ENCODE peak calls at places on chromosomes 5 and 9, in ten cellular contexts. Y, F, Q, P, G, V, A, O, T and I are unnamed samples.

GRCh38 chr5:141485305-141486055 is 650 bp downstream of the PCDHGC4 start:
- DNase-seq in Y (no peak), G (no peak), T (no peak), V (no peak), P (no peak), O (no peak), A (no peak), Q (no peak), F (peak; percentile 78), I (no peak)

GRCh38 chr5:444226-444625 is 1.2 kb downstream of the EXOC3 start:
- DNase-seq in V (no peak), F (peak; percentile 9), G (peak; percentile 3), O (no peak), P (no peak), Q (no peak), A (no peak), T (no peak), Y (no peak), I (no peak)

GRCh38 chr5:56314536-56314935 is 81.4 kb upstream of the ANKRD55 start:
- DNase-seq in A (no peak), P (no peak), F (peak; percentile 79), G (no peak), O (no peak), T (no peak), Y (no peak), V (no peak), Q (peak; percentile 40), I (no peak)

GRCh38 chr5:149829954-149830353 is 99.8 kb downstream of the PPARGC1B start:
- DNase-seq in G (no peak), T (no peak), F (no peak), A (no peak), O (no peak), Y (no peak), V (no peak), Q (peak; percentile 45), P (no peak), I (no peak)

GRCh38 chr9:29078063-29078660 is 1504.9 kb upstream of the C9orf72 start:
- DNase-seq in O (no peak), P (peak; percentile 50), G (no peak), F (no peak), V (no peak), Q (peak; percentile 18), Y (no peak), A (no peak), T (no peak), I (peak; percentile 14)

GRCh38 chr5:71887680-71888079 is 168.6 kb downstream of the CARTPT start:
- DNase-seq in T (no peak), P (peak; percentile 84), V (no peak), Q (peak; percentile 87), O (no peak), Y (no peak), G (no peak), F (no peak), A (no peak), I (peak; percentile 60)

GRCh38 chr9:112048924-112049785 is 125.9 kb downstream of the SUSD1 start:
- DNase-seq in P (no peak), G (no peak), Y (no peak), V (no peak), F (no peak), T (peak; percentile 75), Q (no peak), O (no peak), A (peak; percentile 39), I (no peak)

GRCh38 chr5:114243281-114243982 is 118.4 kb upstream of the KCNN2 start:
- DNase-seq in G (no peak), T (no peak), F (no peak), A (no peak), P (no peak), Y (no peak), O (no peak), V (no peak), Q (no peak), I (no peak)

GRCh38 chr9:129702563-129702962 is 37.1 kb downstream of the PRRX2 start:
- DNase-seq in A (peak; percentile 42), G (peak; percentile 68), F (peak; percentile 86), T (peak; percentile 91), V (no peak), O (no peak), P (peak; percentile 48), Y (no peak), Q (peak; percentile 61), I (peak; percentile 60)

GRCh38 chr9:34069831-34070230 is 21.1 kb upstream of the UBAP2 start:
- DNase-seq in A (no peak), T (no peak), O (no peak), F (no peak), Y (no peak), Q (no peak), G (no peak), P (no peak), V (no peak), I (no peak)

GRCh38 chr9:16461231-16461840 is 409.1 kb downstream of the BNC2 start:
- DNase-seq in P (no peak), Y (no peak), G (no peak), F (no peak), Q (no peak), T (no peak), A (no peak), V (no peak), O (no peak), I (no peak)

GRCh38 chr5:168578506-168579205 is 512 bp downstream of the PANK3 start:
- DNase-seq in T (no peak), Y (no peak), G (no peak), O (no peak), A (no peak), Q (no peak), F (no peak), V (no peak), P (no peak), I (no peak)

GRCh38 chr5:56984445-56984844 is 32.5 kb upstream of the MIER3 start:
- DNase-seq in V (no peak), P (no peak), O (no peak), Y (no peak), A (no peak), F (no peak), T (no peak), G (no peak), Q (no peak), I (no peak)

GRCh38 chr5:4098226-4098625 is 502.6 kb downstream of the IRX1 start:
- DNase-seq in V (no peak), Q (no peak), Y (no peak), T (no peak), G (no peak), O (no peak), F (no peak), A (no peak), P (no peak), I (no peak)

GRCh38 chr5:4099401-4099800 is 503.8 kb downstream of the IRX1 start:
- DNase-seq in T (no peak), G (no peak), O (no peak), V (no peak), A (no peak), F (no peak), Y (no peak), P (no peak), Q (no peak), I (no peak)

GRCh38 chr5:4097194-4097593 is 501.6 kb downstream of the IRX1 start:
- DNase-seq in V (no peak), O (no peak), Y (no peak), A (no peak), P (no peak), Q (no peak), T (no peak), F (no peak), G (no peak), I (no peak)

GRCh38 chr5:4093970-4094369 is 498.3 kb downstream of the IRX1 start:
- DNase-seq in A (no peak), Y (no peak), O (no peak), V (no peak), G (no peak), F (no peak), P (no peak), Q (no peak), T (no peak), I (no peak)

DNA sequence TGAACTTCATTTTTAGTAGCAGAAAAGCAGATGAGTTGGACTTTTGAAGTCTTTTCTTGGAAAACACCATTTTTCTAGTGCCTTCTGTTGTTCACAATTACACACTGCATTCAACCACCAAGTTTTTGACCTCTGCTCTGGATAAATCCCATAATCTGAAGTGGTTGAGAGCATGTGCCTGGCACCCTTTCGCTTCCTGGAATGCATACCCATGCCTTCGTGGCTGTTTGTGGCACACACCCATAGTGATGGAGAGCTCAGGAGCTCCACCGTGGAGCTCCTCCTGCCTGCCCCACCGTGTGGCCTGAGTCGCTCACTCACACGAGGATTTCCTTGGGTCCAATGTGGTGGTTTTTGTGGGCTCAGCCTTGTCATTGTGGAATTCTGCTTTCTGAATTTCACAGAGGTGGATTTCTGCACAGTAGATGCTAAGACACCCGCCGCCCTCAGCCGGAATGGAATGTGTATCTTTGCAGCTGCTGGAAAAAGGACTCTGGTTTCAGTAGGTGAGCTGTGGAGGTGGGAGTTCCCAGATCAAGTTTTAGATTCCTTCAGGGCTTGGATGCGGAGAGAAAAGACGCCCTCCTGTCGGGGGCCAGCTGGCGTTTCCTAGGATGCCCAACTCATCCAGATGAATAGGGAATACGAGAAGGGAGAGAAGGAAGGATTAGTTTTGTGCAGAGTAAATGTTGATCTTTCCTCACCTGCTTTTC is 500.4 kb downstream of the IRX1 start:
- DNase-seq in A (no peak), F (no peak), O (no peak), Q (no peak), G (no peak), P (no peak), V (no peak), Y (no peak), T (no peak), I (no peak)
- H3K27ac ChIP-seq in A (no peak overlapping the region), F (no peak overlapping the region), O (no peak overlapping the region), Q (no peak overlapping the region), G (no peak overlapping the region), P (no peak overlapping the region), V (no peak overlapping the region), Y (no peak overlapping the region), T (no peak overlapping the region), I (no peak overlapping the region)

GRCh38 chr9:71663931-71664459 is 104.3 kb downstream of the CEMIP2 start:
- DNase-seq in P (peak; percentile 45), T (no peak), Q (no peak), Y (no peak), V (no peak), A (no peak), F (no peak), G (no peak), O (no peak), I (no peak)
- H3K27ac ChIP-seq in P (no peak overlapping the region), T (no peak overlapping the region), Q (peak overlapping the region; percentile 13), Y (no peak overlapping the region), V (no peak overlapping the region), A (no peak overlapping the region), F (no peak overlapping the region), G (no peak overlapping the region), O (no peak overlapping the region), I (peak overlapping the region; percentile 33)

GRCh38 chr5:107567901-107568671 is 102.7 kb downstream of the EFNA5 start:
- DNase-seq in O (no peak), V (no peak), T (no peak), A (no peak), Y (no peak), F (no peak), G (no peak), Q (no peak), P (no peak), I (no peak)
- H3K27ac ChIP-seq in O (no peak overlapping the region), V (no peak overlapping the region), T (no peak overlapping the region), A (no peak overlapping the region), Y (no peak overlapping the region), F (no peak overlapping the region), G (no peak overlapping the region), Q (peak overlapping the region; percentile 73), P (no peak overlapping the region), I (peak overlapping the region; percentile 60)

DNA sequence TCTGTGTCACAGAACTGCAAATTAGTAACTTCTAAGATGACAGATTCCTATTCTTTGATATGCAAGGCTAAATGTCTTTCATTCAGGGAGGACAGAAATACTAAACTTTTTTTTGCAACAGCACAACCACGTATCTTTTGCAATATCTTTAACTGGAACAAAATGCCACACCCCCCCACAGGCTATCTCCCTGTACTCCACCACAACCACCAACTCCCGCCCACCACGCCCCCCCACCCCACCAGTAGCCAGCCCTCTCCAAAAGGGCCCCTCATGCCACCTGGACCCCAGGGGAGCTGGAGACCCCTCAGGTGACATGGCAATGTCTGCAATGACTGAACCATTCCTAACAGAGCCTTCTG is 131.8 kb downstream of the ROR2 start:
- DNase-seq in V (no peak), O (no peak), T (no peak), P (no peak), A (no peak), Q (no peak), F (no peak), Y (no peak), G (no peak), I (no peak)
- H3K27ac ChIP-seq in V (no peak overlapping the region), O (no peak overlapping the region), T (no peak overlapping the region), P (no peak overlapping the region), A (peak overlapping the region; percentile 85), Q (no peak overlapping the region), F (no peak overlapping the region), Y (peak overlapping the region; percentile 75), G (no peak overlapping the region), I (no peak overlapping the region)